ENCODE peak calls at places on chromosomes 5 and 9, in six cellular contexts. One of them, this sample, is unnamed.
A peak's percentile ranks its signal among the peaks of the same experiment; 100 is the strongest.

GRCh38 chr9:12640866-12641636 is 52.1 kb upstream of the TYRP1 start:
- DNase-seq in tibial artery: no peak
- DNase-seq in foreskin fibroblast: no peak
- DNase-seq in AG09319: no peak
- DNase-seq in brain microvascular endothelial cell: no peak
- DNase-seq in fibroblast of mammary gland: no peak
- DNase-seq in this sample: no peak

GRCh38 chr9:129317179-129318011 is 139.3 kb upstream of the IER5L start:
- DNase-seq in tibial artery: peak; percentile 80
- DNase-seq in foreskin fibroblast: peak; percentile 67
- DNase-seq in AG09319: no peak
- DNase-seq in brain microvascular endothelial cell: peak; percentile 51
- DNase-seq in fibroblast of mammary gland: peak; percentile 69
- DNase-seq in this sample: no peak

GRCh38 chr9:22147818-22148573 is 138.9 kb upstream of the CDKN2B start:
- DNase-seq in tibial artery: no peak
- DNase-seq in foreskin fibroblast: peak; percentile 88
- DNase-seq in AG09319: no peak
- DNase-seq in brain microvascular endothelial cell: peak; percentile 98
- DNase-seq in fibroblast of mammary gland: peak; percentile 99
- DNase-seq in this sample: no peak

GRCh38 chr5:116178925-116179324 is 94.1 kb downstream of the COMMD10 start:
- DNase-seq in tibial artery: no peak
- DNase-seq in foreskin fibroblast: no peak
- DNase-seq in AG09319: no peak
- DNase-seq in brain microvascular endothelial cell: no peak
- DNase-seq in fibroblast of mammary gland: no peak
- DNase-seq in this sample: no peak

GRCh38 chr9:70947086-70947485 is 174.3 kb downstream of the TRPM3 start:
- DNase-seq in tibial artery: no peak
- DNase-seq in foreskin fibroblast: peak; percentile 47
- DNase-seq in AG09319: no peak
- DNase-seq in brain microvascular endothelial cell: no peak
- DNase-seq in fibroblast of mammary gland: peak; percentile 42
- DNase-seq in this sample: no peak

GRCh38 chr5:165228184-165228583 is 1722.8 kb downstream of the MAT2B start:
- DNase-seq in tibial artery: no peak
- DNase-seq in foreskin fibroblast: no peak
- DNase-seq in AG09319: no peak
- DNase-seq in brain microvascular endothelial cell: no peak
- DNase-seq in fibroblast of mammary gland: no peak
- DNase-seq in this sample: no peak

GRCh38 chr5:147743686-147744332 is 38.7 kb downstream of the JAKMIP2 start:
- DNase-seq in tibial artery: no peak
- DNase-seq in foreskin fibroblast: no peak
- DNase-seq in AG09319: no peak
- DNase-seq in brain microvascular endothelial cell: no peak
- DNase-seq in fibroblast of mammary gland: no peak
- DNase-seq in this sample: no peak

GRCh38 chr9:117377046-117377445 is 37.8 kb downstream of the ASTN2 start:
- DNase-seq in tibial artery: no peak
- DNase-seq in foreskin fibroblast: no peak
- DNase-seq in AG09319: no peak
- DNase-seq in brain microvascular endothelial cell: no peak
- DNase-seq in fibroblast of mammary gland: no peak
- DNase-seq in this sample: no peak

DNA sequence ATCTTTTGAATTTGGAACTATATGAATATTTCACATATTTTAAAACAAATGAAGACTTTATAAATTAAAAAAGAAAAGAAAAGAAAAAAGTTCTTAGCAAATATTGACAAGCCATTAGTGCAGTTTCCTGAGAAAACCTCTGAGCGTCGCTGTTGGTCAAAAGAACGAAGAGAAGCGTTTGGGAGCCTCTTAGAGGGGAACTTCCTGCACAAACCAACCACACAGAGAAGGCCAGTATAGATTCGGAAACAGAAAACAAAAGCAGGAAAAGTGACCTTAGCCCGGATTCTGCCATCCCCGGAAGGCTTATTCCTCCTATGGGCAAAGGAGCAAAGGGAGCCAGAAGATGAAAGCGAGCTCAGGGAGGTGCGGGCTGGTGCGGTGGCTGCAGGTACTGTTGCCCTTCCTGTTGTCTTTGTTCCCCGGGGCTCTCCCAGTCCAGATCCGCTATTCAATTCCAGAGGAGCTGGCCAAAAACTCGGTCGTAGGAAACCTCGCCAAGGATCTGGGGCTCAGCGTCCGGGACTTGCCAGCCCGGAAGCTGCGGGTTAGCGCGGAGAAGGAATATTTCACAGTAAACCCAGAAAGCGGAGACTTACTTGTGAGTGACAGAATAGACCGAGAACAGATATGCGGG is at the start of gene PCDHGB2:
- DNase-seq in tibial artery: no peak
- DNase-seq in foreskin fibroblast: peak; percentile 71
- DNase-seq in AG09319: no peak
- DNase-seq in brain microvascular endothelial cell: no peak
- DNase-seq in fibroblast of mammary gland: peak; percentile 63
- DNase-seq in this sample: no peak
- TF ChIP-seq CTCF in tibial artery: no peak
- TF ChIP-seq CTCF in foreskin fibroblast: peak; percentile 38
- TF ChIP-seq CTCF in AG09319: peak; percentile 29
- TF ChIP-seq CTCF in brain microvascular endothelial cell: peak; percentile 48
- TF ChIP-seq CTCF in fibroblast of mammary gland: peak; percentile 52
- TF ChIP-seq CTCF in this sample: peak; percentile 31

GRCh38 chr5:61641748-61642565 is 309.9 kb downstream of the ZSWIM6 start:
- DNase-seq in tibial artery: no peak
- DNase-seq in foreskin fibroblast: peak; percentile 29
- DNase-seq in AG09319: no peak
- DNase-seq in brain microvascular endothelial cell: no peak
- DNase-seq in fibroblast of mammary gland: peak; percentile 21
- DNase-seq in this sample: no peak
- TF ChIP-seq CTCF in tibial artery: no peak
- TF ChIP-seq CTCF in foreskin fibroblast: peak; percentile 24
- TF ChIP-seq CTCF in AG09319: peak; percentile 31
- TF ChIP-seq CTCF in brain microvascular endothelial cell: peak; percentile 31
- TF ChIP-seq CTCF in fibroblast of mammary gland: peak; percentile 28
- TF ChIP-seq CTCF in this sample: no peak

GRCh38 chr5:181219262-181220177 is 3.6 kb upstream of the TRIM41 start:
- DNase-seq in tibial artery: no peak
- DNase-seq in foreskin fibroblast: no peak
- DNase-seq in AG09319: no peak
- DNase-seq in brain microvascular endothelial cell: no peak
- DNase-seq in fibroblast of mammary gland: no peak
- DNase-seq in this sample: no peak
- TF ChIP-seq CTCF in tibial artery: no peak
- TF ChIP-seq CTCF in foreskin fibroblast: no peak
- TF ChIP-seq CTCF in AG09319: no peak
- TF ChIP-seq CTCF in brain microvascular endothelial cell: no peak
- TF ChIP-seq CTCF in fibroblast of mammary gland: no peak
- TF ChIP-seq CTCF in this sample: no peak

GRCh38 chr5:101163088-101163487 is 260.0 kb upstream of the ST8SIA4 start:
- DNase-seq in tibial artery: no peak
- DNase-seq in foreskin fibroblast: no peak
- DNase-seq in AG09319: no peak
- DNase-seq in brain microvascular endothelial cell: no peak
- DNase-seq in fibroblast of mammary gland: no peak
- DNase-seq in this sample: no peak

DNA sequence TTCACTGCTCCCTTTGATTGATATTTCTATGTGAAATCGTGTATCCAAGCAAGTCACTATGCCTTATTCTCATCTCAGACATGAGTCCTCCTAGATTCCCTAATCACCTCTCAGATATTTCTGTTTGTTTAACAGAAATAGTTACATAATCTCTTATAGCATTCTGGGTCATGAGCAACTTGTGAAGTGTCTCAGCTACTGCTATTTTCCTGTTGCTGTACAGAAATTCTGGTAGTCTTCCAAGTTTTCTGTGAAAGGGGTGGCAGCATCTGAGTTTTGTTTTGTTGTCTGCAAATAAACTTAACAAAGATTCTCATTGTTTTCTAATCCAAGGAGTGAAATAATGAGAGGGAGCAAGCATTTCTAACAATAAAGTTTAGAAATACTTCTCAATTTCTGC is 256.9 kb upstream of the ST8SIA4 start:
- DNase-seq in tibial artery: no peak
- DNase-seq in foreskin fibroblast: no peak
- DNase-seq in AG09319: no peak
- DNase-seq in brain microvascular endothelial cell: no peak
- DNase-seq in fibroblast of mammary gland: no peak
- DNase-seq in this sample: no peak
- TF ChIP-seq CTCF in tibial artery: no peak
- TF ChIP-seq CTCF in foreskin fibroblast: no peak
- TF ChIP-seq CTCF in AG09319: no peak
- TF ChIP-seq CTCF in brain microvascular endothelial cell: no peak
- TF ChIP-seq CTCF in fibroblast of mammary gland: no peak
- TF ChIP-seq CTCF in this sample: no peak

GRCh38 chr5:11048760-11049159 is 287.7 kb upstream of the DAP start:
- DNase-seq in tibial artery: no peak
- DNase-seq in foreskin fibroblast: no peak
- DNase-seq in AG09319: no peak
- DNase-seq in brain microvascular endothelial cell: no peak
- DNase-seq in fibroblast of mammary gland: no peak
- DNase-seq in this sample: no peak
- TF ChIP-seq CTCF in tibial artery: no peak
- TF ChIP-seq CTCF in foreskin fibroblast: peak; percentile 4
- TF ChIP-seq CTCF in AG09319: no peak
- TF ChIP-seq CTCF in brain microvascular endothelial cell: peak; percentile 26
- TF ChIP-seq CTCF in fibroblast of mammary gland: peak; percentile 9
- TF ChIP-seq CTCF in this sample: no peak

GRCh38 chr5:169164481-169164925 is 136.4 kb downstream of the SLIT3 start:
- DNase-seq in tibial artery: peak; percentile 82
- DNase-seq in foreskin fibroblast: peak; percentile 84
- DNase-seq in AG09319: no peak
- DNase-seq in brain microvascular endothelial cell: peak; percentile 51
- DNase-seq in fibroblast of mammary gland: peak; percentile 73
- DNase-seq in this sample: no peak
- TF ChIP-seq CTCF in tibial artery: no peak
- TF ChIP-seq CTCF in foreskin fibroblast: no peak
- TF ChIP-seq CTCF in AG09319: no peak
- TF ChIP-seq CTCF in brain microvascular endothelial cell: no peak
- TF ChIP-seq CTCF in fibroblast of mammary gland: no peak
- TF ChIP-seq CTCF in this sample: no peak

DNA sequence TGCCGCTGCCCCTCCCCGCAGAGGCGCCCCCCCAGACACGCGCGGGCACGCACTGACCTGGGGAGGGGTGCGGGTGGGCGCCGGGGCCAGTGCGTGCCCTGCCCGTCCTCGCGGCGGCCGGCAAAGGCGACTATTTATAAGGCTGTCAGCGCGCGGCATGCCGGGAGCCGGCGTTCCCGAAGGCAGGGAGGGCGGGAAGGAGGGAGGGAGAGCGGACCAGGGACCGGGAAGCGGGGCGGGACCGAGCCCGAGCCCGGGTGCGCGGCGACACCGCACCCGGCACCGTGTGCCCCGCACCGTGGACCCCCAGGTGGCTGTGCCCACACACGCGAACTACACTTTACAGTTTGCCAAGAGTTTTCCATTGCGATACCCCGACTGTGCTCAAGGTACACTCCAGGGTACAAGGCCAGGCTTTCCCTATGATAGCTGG is at the start of gene AK1:
- DNase-seq in tibial artery: peak; percentile 93
- DNase-seq in foreskin fibroblast: peak; percentile 85
- DNase-seq in AG09319: no peak
- DNase-seq in brain microvascular endothelial cell: peak; percentile 29
- DNase-seq in fibroblast of mammary gland: peak; percentile 43
- DNase-seq in this sample: peak; percentile 58
- TF ChIP-seq CTCF in tibial artery: no peak
- TF ChIP-seq CTCF in foreskin fibroblast: no peak
- TF ChIP-seq CTCF in AG09319: no peak
- TF ChIP-seq CTCF in brain microvascular endothelial cell: no peak
- TF ChIP-seq CTCF in fibroblast of mammary gland: no peak
- TF ChIP-seq CTCF in this sample: no peak

DNA sequence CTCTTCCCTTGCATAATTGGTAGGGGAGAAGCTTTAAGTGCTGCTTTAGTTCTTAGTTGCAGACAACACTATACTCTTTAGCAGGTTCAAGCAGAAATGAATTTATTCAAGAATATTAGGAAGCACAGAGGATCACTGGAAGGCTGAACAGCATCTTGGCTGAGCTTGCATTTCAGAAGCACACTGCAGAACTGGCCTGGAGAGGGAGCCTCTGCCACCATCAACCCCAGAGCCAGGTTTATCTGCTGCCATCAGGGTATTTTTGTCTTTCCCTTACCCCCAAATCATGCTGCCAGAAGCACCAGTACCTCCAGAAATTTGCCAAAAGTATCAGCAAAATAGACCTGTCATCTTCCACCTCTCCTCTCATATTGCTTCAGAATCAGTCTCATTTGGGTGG is 440.7 kb downstream of the DMAC1 start:
- DNase-seq in tibial artery: no peak
- DNase-seq in foreskin fibroblast: peak; percentile 15
- DNase-seq in AG09319: no peak
- DNase-seq in brain microvascular endothelial cell: no peak
- DNase-seq in fibroblast of mammary gland: no peak
- DNase-seq in this sample: no peak
- TF ChIP-seq CTCF in tibial artery: no peak
- TF ChIP-seq CTCF in foreskin fibroblast: peak; percentile 37
- TF ChIP-seq CTCF in AG09319: peak; percentile 11
- TF ChIP-seq CTCF in brain microvascular endothelial cell: peak; percentile 10
- TF ChIP-seq CTCF in fibroblast of mammary gland: peak; percentile 26
- TF ChIP-seq CTCF in this sample: no peak

This sample was measured in neural crest cell.